ENCODE peak calls at places on chromosomes 11 and 22, in six cellular contexts. One of them, this sample, is unnamed.

GRCh38 chr22:44566911-44567310 is 68.9 kb upstream of the RTL6 start:
- DNase-seq in endothelial cell: no peak
- DNase-seq in cardiac muscle cell: no peak
- DNase-seq in AG04450: no peak
- DNase-seq in cardiac fibroblast: no peak
- DNase-seq in GM23338: no peak
- DNase-seq in this sample: peak; percentile 18

GRCh38 chr11:67174311-67174710 is 55.2 kb downstream of the KDM2A start:
- DNase-seq in AG04450: no peak
- DNase-seq in cardiac fibroblast: no peak
- DNase-seq in GM23338: no peak
- DNase-seq in cardiac muscle cell: no peak
- DNase-seq in endothelial cell: no peak
- DNase-seq in this sample: no peak

GRCh38 chr22:43042101-43042780 is 27.3 kb upstream of the PACSIN2 start:
- DNase-seq in GM23338: no peak
- DNase-seq in cardiac fibroblast: no peak
- DNase-seq in cardiac muscle cell: no peak
- DNase-seq in AG04450: no peak
- DNase-seq in endothelial cell: no peak
- DNase-seq in this sample: no peak

GRCh38 chr11:20964985-20965384 is 295.6 kb downstream of the NELL1 start:
- DNase-seq in endothelial cell: no peak
- DNase-seq in cardiac muscle cell: no peak
- DNase-seq in cardiac fibroblast: no peak
- DNase-seq in GM23338: no peak
- DNase-seq in AG04450: no peak
- DNase-seq in this sample: no peak

GRCh38 chr22:43946391-43946680 is 8.9 kb upstream of the SAMM50 start:
- DNase-seq in cardiac muscle cell: peak; percentile 26
- DNase-seq in GM23338: no peak
- DNase-seq in cardiac fibroblast: no peak
- DNase-seq in endothelial cell: no peak
- DNase-seq in AG04450: no peak
- DNase-seq in this sample: no peak

GRCh38 chr11:125871391-125872137 is 15.9 kb upstream of the HYLS1 start:
- DNase-seq in AG04450: no peak
- DNase-seq in endothelial cell: peak; percentile 56
- DNase-seq in cardiac muscle cell: peak; percentile 48
- DNase-seq in cardiac fibroblast: peak; percentile 66
- DNase-seq in GM23338: peak; percentile 86
- DNase-seq in this sample: peak; percentile 24

GRCh38 chr11:46294365-46295309 is 17.2 kb downstream of the CREB3L1 start:
- DNase-seq in endothelial cell: no peak
- DNase-seq in AG04450: peak; percentile 82
- DNase-seq in cardiac fibroblast: peak; percentile 81
- DNase-seq in GM23338: peak; percentile 92
- DNase-seq in cardiac muscle cell: peak; percentile 59
- DNase-seq in this sample: no peak

GRCh38 chr11:103494491-103494890 is 385.3 kb downstream of the DYNC2H1 start:
- DNase-seq in cardiac fibroblast: peak; percentile 29
- DNase-seq in GM23338: no peak
- DNase-seq in cardiac muscle cell: no peak
- DNase-seq in AG04450: no peak
- DNase-seq in endothelial cell: no peak
- DNase-seq in this sample: no peak

GRCh38 chr11:29293825-29294224 is 723.0 kb downstream of the KCNA4 start:
- DNase-seq in GM23338: no peak
- DNase-seq in AG04450: peak; percentile 62
- DNase-seq in cardiac muscle cell: no peak
- DNase-seq in endothelial cell: no peak
- DNase-seq in cardiac fibroblast: peak; percentile 70
- DNase-seq in this sample: no peak

GRCh38 chr11:44451706-44452105 is 113.8 kb upstream of the CD82 start:
- DNase-seq in endothelial cell: no peak
- DNase-seq in AG04450: no peak
- DNase-seq in cardiac fibroblast: no peak
- DNase-seq in GM23338: no peak
- DNase-seq in cardiac muscle cell: no peak
- DNase-seq in this sample: no peak

GRCh38 chr11:77130763-77131513 is 2.9 kb downstream of the MYO7A start:
- DNase-seq in cardiac fibroblast: peak; percentile 81
- DNase-seq in AG04450: no peak
- DNase-seq in GM23338: no peak
- DNase-seq in endothelial cell: no peak
- DNase-seq in cardiac muscle cell: peak; percentile 48
- DNase-seq in this sample: no peak

GRCh38 chr11:1260023-1260501 is 37.2 kb downstream of the MUC5B start:
- DNase-seq in cardiac muscle cell: no peak
- DNase-seq in GM23338: peak; percentile 28
- DNase-seq in AG04450: no peak
- DNase-seq in cardiac fibroblast: peak; percentile 18
- DNase-seq in endothelial cell: peak; percentile 54
- DNase-seq in this sample: no peak

GRCh38 chr11:72762641-72763304 is 10.6 kb upstream of the ARAP1 start:
- DNase-seq in endothelial cell: no peak
- DNase-seq in cardiac fibroblast: no peak
- DNase-seq in AG04450: no peak
- DNase-seq in GM23338: no peak
- DNase-seq in cardiac muscle cell: no peak
- DNase-seq in this sample: no peak

GRCh38 chr22:45869448-45869847 is 107.5 kb downstream of the WNT7B start:
- DNase-seq in cardiac fibroblast: no peak
- DNase-seq in cardiac muscle cell: no peak
- DNase-seq in AG04450: no peak
- DNase-seq in GM23338: no peak
- DNase-seq in endothelial cell: no peak
- DNase-seq in this sample: no peak

GRCh38 chr11:63847363-63847762 is 8.5 kb downstream of the MARK2 start:
- DNase-seq in AG04450: no peak
- DNase-seq in GM23338: peak; percentile 85
- DNase-seq in cardiac fibroblast: no peak
- DNase-seq in endothelial cell: no peak
- DNase-seq in cardiac muscle cell: no peak
- DNase-seq in this sample: no peak

GRCh38 chr11:14144905-14145304 is 182.4 kb downstream of the SPON1 start:
- DNase-seq in AG04450: no peak
- DNase-seq in cardiac fibroblast: no peak
- DNase-seq in cardiac muscle cell: no peak
- DNase-seq in endothelial cell: no peak
- DNase-seq in GM23338: no peak
- DNase-seq in this sample: no peak

GRCh38 chr11:14150878-14151277 is 188.4 kb downstream of the SPON1 start:
- DNase-seq in endothelial cell: no peak
- DNase-seq in GM23338: no peak
- DNase-seq in cardiac muscle cell: no peak
- DNase-seq in cardiac fibroblast: no peak
- DNase-seq in AG04450: no peak
- DNase-seq in this sample: no peak

GRCh38 chr11:14149683-14150082 is 187.2 kb downstream of the SPON1 start:
- DNase-seq in endothelial cell: no peak
- DNase-seq in GM23338: no peak
- DNase-seq in AG04450: no peak
- DNase-seq in cardiac fibroblast: no peak
- DNase-seq in cardiac muscle cell: no peak
- DNase-seq in this sample: no peak

DNA sequence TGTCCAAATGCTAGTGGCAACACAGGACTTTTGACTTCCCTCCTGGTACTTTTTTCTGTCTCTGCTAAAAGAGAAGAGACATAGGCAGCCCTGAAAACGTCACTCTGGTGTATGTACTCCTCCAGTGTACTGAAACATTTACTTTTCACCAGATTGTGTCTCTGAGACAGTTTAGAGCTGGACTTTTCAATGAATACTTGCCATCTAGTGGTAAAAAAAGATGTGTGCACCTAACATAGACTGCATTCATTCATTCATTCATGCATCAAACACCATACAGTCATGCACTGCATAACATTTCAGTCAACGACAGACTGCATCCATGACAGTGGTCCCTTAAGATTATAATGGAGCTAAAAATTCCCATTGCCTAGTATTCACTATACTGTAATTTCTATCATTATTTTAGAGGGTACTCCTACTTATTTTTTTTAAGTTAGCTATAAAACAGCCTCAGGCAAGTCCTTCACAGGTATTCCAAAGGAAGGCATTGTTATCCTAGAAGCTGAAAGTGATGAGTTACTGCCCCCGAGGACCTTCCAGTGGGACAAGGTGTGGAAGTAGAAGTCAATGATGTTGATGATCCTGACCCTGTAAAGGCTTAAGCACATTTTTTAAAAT is 186.2 kb downstream of the SPON1 start:
- DNase-seq in cardiac fibroblast: peak; percentile 63
- DNase-seq in AG04450: peak; percentile 3
- DNase-seq in endothelial cell: no peak
- DNase-seq in GM23338: peak; percentile 30
- DNase-seq in cardiac muscle cell: peak; percentile 49
- DNase-seq in this sample: no peak
- TF ChIP-seq CTCF in cardiac fibroblast: peak; percentile 39
- TF ChIP-seq CTCF in AG04450: peak; percentile 70
- TF ChIP-seq CTCF in endothelial cell: peak; percentile 80
- TF ChIP-seq CTCF in GM23338: peak; percentile 44
- TF ChIP-seq CTCF in cardiac muscle cell: peak; percentile 61
- TF ChIP-seq CTCF in this sample: no peak

GRCh38 chr22:27597703-27598444 is 203.7 kb downstream of the MN1 start:
- DNase-seq in GM23338: no peak
- DNase-seq in AG04450: no peak
- DNase-seq in cardiac fibroblast: no peak
- DNase-seq in cardiac muscle cell: no peak
- DNase-seq in endothelial cell: no peak
- DNase-seq in this sample: no peak
- TF ChIP-seq CTCF in GM23338: peak; percentile 20
- TF ChIP-seq CTCF in AG04450: no peak
- TF ChIP-seq CTCF in cardiac fibroblast: no peak
- TF ChIP-seq CTCF in cardiac muscle cell: no peak
- TF ChIP-seq CTCF in endothelial cell: no peak
- TF ChIP-seq CTCF in this sample: no peak

GRCh38 chr11:112051768-112052167 is 22.0 kb downstream of the PIH1D2 start:
- DNase-seq in cardiac muscle cell: no peak
- DNase-seq in endothelial cell: no peak
- DNase-seq in GM23338: no peak
- DNase-seq in AG04450: no peak
- DNase-seq in cardiac fibroblast: no peak
- DNase-seq in this sample: no peak
- TF ChIP-seq CTCF in cardiac muscle cell: no peak
- TF ChIP-seq CTCF in endothelial cell: no peak
- TF ChIP-seq CTCF in GM23338: no peak
- TF ChIP-seq CTCF in AG04450: no peak
- TF ChIP-seq CTCF in cardiac fibroblast: no peak
- TF ChIP-seq CTCF in this sample: no peak

GRCh38 chr22:31106651-31107205 is 640 bp downstream of the SELENOM start:
- DNase-seq in cardiac muscle cell: no peak
- DNase-seq in endothelial cell: peak; percentile 36
- DNase-seq in cardiac fibroblast: peak; percentile 68
- DNase-seq in AG04450: no peak
- DNase-seq in GM23338: peak; percentile 39
- DNase-seq in this sample: no peak

GRCh38 chr22:31104869-31105268 is 2.5 kb downstream of the SELENOM start:
- DNase-seq in endothelial cell: peak; percentile 71
- DNase-seq in cardiac fibroblast: no peak
- DNase-seq in cardiac muscle cell: no peak
- DNase-seq in GM23338: peak; percentile 93
- DNase-seq in AG04450: no peak
- DNase-seq in this sample: no peak

GRCh38 chr22:31105282-31105929 is 2.0 kb downstream of the SELENOM start:
- DNase-seq in cardiac muscle cell: no peak
- DNase-seq in cardiac fibroblast: no peak
- DNase-seq in GM23338: no peak
- DNase-seq in endothelial cell: no peak
- DNase-seq in AG04450: no peak
- DNase-seq in this sample: no peak

GRCh38 chr22:31107206-31108118 is at the start of gene SELENOM:
- DNase-seq in endothelial cell: peak; percentile 96
- DNase-seq in GM23338: peak; percentile 97
- DNase-seq in cardiac fibroblast: peak; percentile 99
- DNase-seq in AG04450: peak; percentile 97
- DNase-seq in cardiac muscle cell: peak; percentile 98
- DNase-seq in this sample: peak; percentile 73

GRCh38 chr22:31106001-31106571 is 1.3 kb downstream of the SELENOM start:
- DNase-seq in cardiac fibroblast: no peak
- DNase-seq in GM23338: no peak
- DNase-seq in AG04450: no peak
- DNase-seq in endothelial cell: peak; percentile 26
- DNase-seq in cardiac muscle cell: no peak
- DNase-seq in this sample: no peak
- TF ChIP-seq CTCF in cardiac fibroblast: peak; percentile 23
- TF ChIP-seq CTCF in GM23338: no peak
- TF ChIP-seq CTCF in AG04450: peak; percentile 11
- TF ChIP-seq CTCF in endothelial cell: no peak
- TF ChIP-seq CTCF in cardiac muscle cell: peak; percentile 7
- TF ChIP-seq CTCF in this sample: no peak

GRCh38 chr11:13269775-13270174 is 7.8 kb upstream of the BMAL1 start:
- DNase-seq in endothelial cell: no peak
- DNase-seq in GM23338: no peak
- DNase-seq in cardiac fibroblast: no peak
- DNase-seq in AG04450: no peak
- DNase-seq in cardiac muscle cell: no peak
- DNase-seq in this sample: no peak
- TF ChIP-seq CTCF in endothelial cell: no peak
- TF ChIP-seq CTCF in GM23338: no peak
- TF ChIP-seq CTCF in cardiac fibroblast: no peak
- TF ChIP-seq CTCF in AG04450: no peak
- TF ChIP-seq CTCF in cardiac muscle cell: no peak
- TF ChIP-seq CTCF in this sample: no peak